ENCODE peak calls at places on chromosomes 13 and 19, in six cellular contexts. H, X, A, V, N and F are unnamed samples.

GRCh38 chr13:46675016-46675415 is 121.9 kb downstream of the ESD start:
- DNase-seq in H (no peak), N (no peak), X (no peak), V (no peak), A (no peak), F (no peak)

GRCh38 chr13:77779461-77780272 is 82.2 kb downstream of the SLAIN1 start:
- DNase-seq in A (peak), H (peak), X (peak), V (peak), N (peak), F (no peak)

GRCh38 chr19:13839193-13839937 is 37.6 kb upstream of the NANOS3 start:
- DNase-seq in A (peak), V (peak), H (peak), N (no peak), X (peak), F (peak)

GRCh38 chr19:33194884-33195710 is 967 bp downstream of the LRP3 start:
- DNase-seq in X (peak), N (no peak), V (peak), H (no peak), A (no peak), F (peak)

GRCh38 chr13:32229443-32229842 is 85.7 kb downstream of the ZAR1L start:
- DNase-seq in V (no peak), H (no peak), N (no peak), X (no peak), A (no peak), F (no peak)

GRCh38 chr19:13018037-13018914 is 23.0 kb downstream of the NFIX start:
- DNase-seq in A (no peak), H (peak), V (peak), X (peak), N (no peak), F (peak)

GRCh38 chr19:34365463-34366401 is 736 bp downstream of the GPI start:
- DNase-seq in N (no peak), X (peak), H (peak), V (peak), A (peak), F (peak)

GRCh38 chr13:49840266-49840665 is 47.8 kb upstream of the KPNA3 start:
- DNase-seq in N (no peak), X (peak), A (no peak), H (no peak), V (no peak), F (no peak)

GRCh38 chr13:43136940-43137574 is 113.7 kb downstream of the DNAJC15 start:
- DNase-seq in A (no peak), N (no peak), X (peak), H (no peak), V (no peak), F (no peak)

GRCh38 chr19:35521124-35521743 is 6.9 kb downstream of the SBSN start:
- DNase-seq in X (peak), V (no peak), N (no peak), H (no peak), A (no peak), F (no peak)

GRCh38 chr19:6767357-6768235 is at the start of gene SH2D3A:
- DNase-seq in N (no peak), V (peak), H (peak), X (peak), A (peak), F (peak)

GRCh38 chr19:35063940-35064818 is 22.7 kb downstream of the HPN start:
- DNase-seq in H (no peak), A (peak), V (peak), X (no peak), N (no peak), F (no peak)

GRCh38 chr13:94987869-94988268 is 275.5 kb upstream of the SOX21 start:
- DNase-seq in X (no peak), N (no peak), A (no peak), H (no peak), V (no peak), F (no peak)

GRCh38 chr13:94988654-94989053 is 276.3 kb upstream of the SOX21 start:
- DNase-seq in H (no peak), N (no peak), V (no peak), A (no peak), X (peak), F (no peak)

GRCh38 chr13:94992277-94992989 is 280.1 kb upstream of the SOX21 start:
- DNase-seq in V (no peak), X (no peak), N (no peak), A (no peak), H (no peak), F (no peak)

GRCh38 chr13:94984974-94985373 is 272.6 kb upstream of the SOX21 start:
- DNase-seq in A (no peak), X (no peak), V (no peak), N (no peak), H (no peak), F (no peak)

GRCh38 chr13:94987081-94987480 is 274.7 kb upstream of the SOX21 start:
- DNase-seq in X (no peak), H (no peak), N (no peak), A (no peak), V (no peak), F (no peak)
- H3K27ac ChIP-seq in X (no peak), H (no peak), N (no peak), A (no peak), V (no peak), F (no peak)

DNA sequence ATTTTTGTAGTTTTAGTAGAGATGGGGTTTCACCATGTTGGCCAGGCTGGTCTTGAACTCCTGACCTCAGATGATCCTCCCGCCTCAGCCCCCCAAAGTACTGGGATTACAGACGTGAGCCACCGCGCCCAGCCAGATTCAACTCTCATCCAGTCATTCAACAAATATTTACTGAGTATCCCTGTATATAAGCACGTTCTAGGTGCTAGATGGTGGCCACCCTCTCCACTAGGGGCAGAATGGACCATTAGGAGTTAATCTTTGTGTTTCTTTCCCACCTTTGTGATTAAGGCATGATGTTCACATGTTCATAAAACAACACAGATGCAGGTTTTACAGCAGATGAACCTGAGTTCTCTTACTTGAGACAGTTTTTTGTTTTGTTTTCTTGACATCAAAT is 7.3 kb downstream of the SHKBP1 start:
- DNase-seq in H (no peak), V (no peak), A (no peak), N (no peak), X (peak), F (no peak)
- TF ChIP-seq CTCF in H (no peak), V (no peak), A (no peak), N (peak), X (peak), F (no peak)

DNA sequence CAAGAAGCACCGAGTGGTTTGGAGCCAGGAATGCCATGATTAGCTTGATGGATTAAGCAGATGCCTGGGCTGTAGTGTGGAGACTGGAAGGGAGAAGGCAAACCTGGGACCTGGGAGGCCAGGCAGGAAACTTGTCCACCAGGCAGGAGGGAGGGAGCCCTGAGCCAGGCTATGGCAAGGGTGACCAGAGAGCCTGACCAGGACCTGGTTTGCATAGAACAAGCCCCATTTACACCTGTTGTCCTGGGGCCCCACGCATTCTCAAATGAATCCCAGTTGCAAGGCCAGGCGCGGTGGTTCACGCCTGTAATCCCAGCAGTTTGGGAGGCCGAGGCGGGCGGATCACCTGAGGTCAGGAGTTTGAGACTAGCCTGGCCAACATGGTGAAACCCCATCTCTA is 50.2 kb upstream of the LATS2 start:
- DNase-seq in H (no peak), X (no peak), A (no peak), V (no peak), N (no peak), F (no peak)
- H3K27ac ChIP-seq in H (no peak), X (no peak), A (no peak), V (no peak), N (no peak), F (no peak)

DNA sequence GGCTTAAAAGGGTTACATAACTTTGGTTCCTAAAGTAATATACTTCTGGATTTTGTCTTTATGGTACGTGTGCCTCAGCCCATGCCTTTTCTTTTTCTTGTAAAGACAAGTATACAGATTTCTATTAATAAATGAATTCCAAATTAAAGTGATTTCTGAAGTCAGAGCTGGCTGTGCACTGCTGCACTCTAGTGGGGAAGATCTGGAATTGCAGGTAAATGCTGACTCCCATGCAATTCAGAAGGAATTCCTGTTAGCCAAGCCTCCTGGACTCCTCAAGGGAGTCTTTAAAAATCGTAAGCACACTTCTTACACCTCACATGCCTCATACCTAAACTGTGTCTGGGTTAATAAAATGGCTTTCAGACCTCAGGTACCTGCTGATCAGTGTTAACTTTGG is 118.4 kb upstream of the SLC7A1 start:
- DNase-seq in N (no peak), X (peak), H (no peak), V (no peak), A (no peak), F (no peak)
- TF ChIP-seq CTCF in N (peak), X (peak), H (peak), V (no peak), A (peak), F (peak)

GRCh38 chr13:41079725-41080124 is 18.4 kb downstream of the WBP4 start:
- DNase-seq in N (no peak), H (no peak), V (no peak), A (no peak), X (no peak), F (no peak)

GRCh38 chr13:41075485-41075884 is 14.2 kb downstream of the WBP4 start:
- DNase-seq in A (no peak), H (no peak), V (no peak), N (no peak), X (no peak), F (no peak)

GRCh38 chr13:41074523-41074922 is 13.2 kb downstream of the WBP4 start:
- DNase-seq in A (no peak), V (no peak), X (no peak), H (no peak), N (no peak), F (no peak)

GRCh38 chr13:41075034-41075433 is 13.7 kb downstream of the WBP4 start:
- DNase-seq in A (no peak), X (peak), H (no peak), N (no peak), V (peak), F (no peak)

DNA sequence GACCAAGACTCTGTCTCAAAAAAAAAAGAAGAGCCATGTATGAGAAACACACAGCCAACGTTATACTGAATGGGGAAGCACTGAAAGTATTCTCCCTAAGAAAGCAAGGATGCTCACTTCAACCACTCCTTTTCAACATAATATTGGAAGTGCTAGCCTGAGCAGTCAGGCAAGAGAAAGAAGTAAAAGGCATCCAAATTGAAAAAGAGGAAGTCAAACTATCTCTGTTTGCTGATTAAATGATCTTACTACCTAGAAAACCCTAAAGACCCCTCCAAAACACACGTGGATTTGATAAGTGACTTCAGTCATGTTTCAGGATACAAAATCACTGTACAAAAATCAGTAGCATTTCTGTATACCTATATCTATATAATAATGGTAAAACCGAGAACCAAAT is 16.2 kb downstream of the WBP4 start:
- DNase-seq in N (no peak), H (no peak), V (no peak), A (no peak), X (no peak), F (no peak)
- H3K27ac ChIP-seq in N (no peak), H (no peak), V (no peak), A (no peak), X (no peak), F (no peak)

DNA sequence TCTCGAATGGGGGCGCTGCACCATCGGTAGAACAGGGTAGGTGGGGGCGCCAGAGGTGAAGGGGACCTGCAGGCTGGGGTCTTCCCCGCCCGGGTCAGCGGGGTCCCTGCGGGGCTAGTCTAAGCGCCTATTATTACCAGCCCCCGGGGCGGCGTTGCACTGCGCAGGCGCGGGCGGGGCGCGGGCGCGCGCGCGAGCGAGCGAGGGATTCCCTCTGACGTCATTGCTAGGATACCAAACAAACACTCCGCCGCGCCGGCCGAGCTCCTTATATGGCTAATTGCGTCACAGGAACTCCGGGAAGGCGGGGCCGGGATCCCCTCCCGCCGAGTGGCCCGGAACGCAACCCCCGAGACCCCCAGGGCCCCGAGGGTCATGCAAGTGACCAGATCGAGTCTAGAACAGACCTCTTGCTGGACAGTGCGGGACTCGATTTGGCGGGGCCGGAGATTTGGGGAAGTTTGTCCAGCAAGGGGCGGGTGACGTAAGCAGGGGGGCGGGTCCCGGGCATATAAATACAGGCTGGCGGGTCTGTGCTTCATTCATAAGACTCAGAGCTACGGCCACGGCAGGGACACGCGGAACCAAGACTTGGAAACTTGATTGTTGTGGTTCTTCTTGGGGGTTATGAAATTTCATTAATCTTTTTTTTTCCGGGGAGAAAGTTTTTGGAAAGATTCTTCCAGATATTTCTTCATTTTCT is at the start of gene FOSB:
- DNase-seq in H (peak), N (peak), A (peak), X (peak), V (peak), F (peak)
- TF ChIP-seq CTCF in H (no peak), N (peak), A (no peak), X (peak), V (no peak), F (no peak)

DNA sequence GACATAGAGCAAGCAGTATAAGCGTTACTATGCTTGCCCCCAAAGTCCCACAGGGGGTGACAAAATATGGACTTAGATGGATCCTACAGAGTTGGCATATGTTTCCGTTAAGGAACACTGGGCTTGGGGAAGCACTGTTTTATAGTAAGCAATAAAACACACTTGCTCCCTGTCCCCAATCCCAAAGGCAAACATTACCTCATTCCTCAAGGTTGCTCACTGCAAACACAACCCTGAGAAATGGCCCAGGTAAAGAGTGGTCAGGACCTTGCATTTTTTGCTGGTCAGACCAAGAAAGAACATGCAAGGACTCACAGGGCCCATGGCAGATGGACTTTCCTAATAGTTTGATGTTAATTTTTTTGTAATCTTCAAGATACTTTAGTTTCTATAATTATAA is 32.3 kb downstream of the UGGT2 start:
- DNase-seq in H (no peak), A (no peak), N (no peak), X (no peak), V (peak), F (no peak)
- H3K27ac ChIP-seq in H (no peak), A (no peak), N (no peak), X (no peak), V (peak), F (no peak)

GRCh38 chr19:40672038-40672437 is 18.4 kb downstream of the NUMBL start:
- DNase-seq in A (no peak), V (no peak), H (no peak), X (no peak), N (no peak), F (no peak)
- TF ChIP-seq CTCF in A (no peak), V (no peak), H (no peak), X (no peak), N (no peak), F (no peak)

GRCh38 chr19:38614289-38614688 is 3.5 kb downstream of the MAP4K1 start:
- DNase-seq in X (no peak), V (no peak), N (no peak), A (no peak), H (no peak), F (no peak)

GRCh38 chr19:38615007-38615581 is 2.7 kb downstream of the MAP4K1 start:
- DNase-seq in H (no peak), X (no peak), N (no peak), A (no peak), V (no peak), F (no peak)

GRCh38 chr19:38617764-38618589 is at the start of gene MAP4K1:
- DNase-seq in X (peak), A (peak), V (peak), N (no peak), H (peak), F (peak)

GRCh38 chr19:38617283-38617763 is 430 bp downstream of the MAP4K1 start:
- DNase-seq in N (no peak), A (no peak), H (no peak), X (no peak), V (no peak), F (no peak)

DNA sequence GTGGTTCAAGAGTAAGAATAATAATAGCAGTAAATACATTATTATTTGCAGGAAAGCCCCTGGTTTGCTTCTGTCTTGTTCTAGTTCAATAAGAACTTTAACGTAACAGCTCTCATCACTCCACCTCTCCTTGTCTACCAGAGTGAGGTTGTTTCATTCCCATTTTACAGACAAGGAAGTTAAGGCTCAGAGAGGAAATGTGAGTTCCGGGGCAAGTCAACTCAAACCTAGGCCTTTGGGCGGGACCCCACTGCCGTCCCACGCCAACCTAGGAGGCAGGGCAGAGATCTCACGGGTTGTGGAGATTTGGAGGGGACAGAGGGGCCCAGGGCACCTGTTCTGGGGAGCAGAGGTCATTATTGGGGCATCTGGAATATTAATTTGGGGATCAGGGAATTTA is 1.5 kb downstream of the MAP4K1 start:
- DNase-seq in N (no peak), X (no peak), V (no peak), H (no peak), A (no peak), F (no peak)
- H3K27ac ChIP-seq in N (no peak), X (no peak), V (no peak), H (no peak), A (no peak), F (no peak)